ENCODE peak calls at places on chromosome 7, in six cellular contexts. One of them, this sample, is unnamed.

GRCh38 chr7:79512269-79512668 is 58.8 kb upstream of the MAGI2 start:
- DNase-seq in Calu3: no peak
- DNase-seq in foreskin keratinocyte: no peak
- DNase-seq in A549: no peak
- DNase-seq in pancreas: no peak
- DNase-seq in psoas muscle: no peak
- DNase-seq in this sample: no peak

GRCh38 chr7:90532231-90532929 is 62.9 kb downstream of the PTTG1IP2 start:
- DNase-seq in psoas muscle: no peak
- DNase-seq in foreskin keratinocyte: no peak
- DNase-seq in pancreas: no peak
- DNase-seq in A549: no peak
- DNase-seq in Calu3: no peak
- DNase-seq in this sample: no peak

GRCh38 chr7:16524332-16524731 is 2.3 kb upstream of the LRRC72 start:
- DNase-seq in Calu3: no peak
- DNase-seq in pancreas: no peak
- DNase-seq in foreskin keratinocyte: peak; percentile 20
- DNase-seq in psoas muscle: no peak
- DNase-seq in A549: no peak
- DNase-seq in this sample: no peak

GRCh38 chr7:54831046-54831643 is 72.1 kb upstream of the SEC61G start:
- DNase-seq in psoas muscle: no peak
- DNase-seq in foreskin keratinocyte: peak; percentile 69
- DNase-seq in A549: peak; percentile 81
- DNase-seq in Calu3: peak; percentile 46
- DNase-seq in pancreas: no peak
- DNase-seq in this sample: no peak

GRCh38 chr7:130896898-130897514 is 163.0 kb upstream of the KLF14 start:
- DNase-seq in psoas muscle: peak; percentile 89
- DNase-seq in pancreas: peak; percentile 74
- DNase-seq in A549: peak; percentile 91
- DNase-seq in Calu3: peak; percentile 80
- DNase-seq in foreskin keratinocyte: no peak
- DNase-seq in this sample: peak; percentile 88

GRCh38 chr7:158924956-158925355 is 68.6 kb downstream of the DYNC2I1 start:
- DNase-seq in Calu3: no peak
- DNase-seq in foreskin keratinocyte: no peak
- DNase-seq in psoas muscle: no peak
- DNase-seq in pancreas: no peak
- DNase-seq in A549: no peak
- DNase-seq in this sample: peak; percentile 21

GRCh38 chr7:148698397-148699023 is at the start of gene CUL1:
- DNase-seq in foreskin keratinocyte: no peak
- DNase-seq in A549: peak; percentile 80
- DNase-seq in pancreas: peak; percentile 86
- DNase-seq in psoas muscle: peak; percentile 94
- DNase-seq in Calu3: peak; percentile 84
- DNase-seq in this sample: peak; percentile 37

GRCh38 chr7:36312064-36312914 is 77.4 kb upstream of the ANLN start:
- DNase-seq in Calu3: peak; percentile 87
- DNase-seq in foreskin keratinocyte: peak; percentile 23
- DNase-seq in psoas muscle: no peak
- DNase-seq in A549: peak; percentile 37
- DNase-seq in pancreas: peak; percentile 83
- DNase-seq in this sample: no peak

GRCh38 chr7:18262054-18262453 is 233.5 kb upstream of the HDAC9 start:
- DNase-seq in foreskin keratinocyte: no peak
- DNase-seq in Calu3: no peak
- DNase-seq in A549: no peak
- DNase-seq in pancreas: no peak
- DNase-seq in psoas muscle: no peak
- DNase-seq in this sample: no peak

GRCh38 chr7:124276005-124276606 is 243.2 kb upstream of the TMEM229A start:
- DNase-seq in A549: peak; percentile 32
- DNase-seq in pancreas: peak; percentile 16
- DNase-seq in psoas muscle: no peak
- DNase-seq in foreskin keratinocyte: no peak
- DNase-seq in Calu3: peak; percentile 38
- DNase-seq in this sample: no peak

GRCh38 chr7:34121366-34121765 is 216.0 kb downstream of the BMPER start:
- DNase-seq in Calu3: no peak
- DNase-seq in psoas muscle: no peak
- DNase-seq in foreskin keratinocyte: no peak
- DNase-seq in A549: no peak
- DNase-seq in pancreas: no peak
- DNase-seq in this sample: no peak

GRCh38 chr7:152847491-152847890 is 87.9 kb downstream of the ACTR3B start:
- DNase-seq in foreskin keratinocyte: no peak
- DNase-seq in Calu3: no peak
- DNase-seq in pancreas: no peak
- DNase-seq in psoas muscle: no peak
- DNase-seq in A549: no peak
- DNase-seq in this sample: no peak

GRCh38 chr7:48140001-48140681 is 31.1 kb upstream of the ABCA13 start:
- DNase-seq in Calu3: peak; percentile 64
- DNase-seq in A549: peak; percentile 82
- DNase-seq in psoas muscle: no peak
- DNase-seq in foreskin keratinocyte: no peak
- DNase-seq in pancreas: peak; percentile 38
- DNase-seq in this sample: peak; percentile 38

GRCh38 chr7:91050677-91051076 is 213.6 kb upstream of the FZD1 start:
- DNase-seq in pancreas: no peak
- DNase-seq in Calu3: no peak
- DNase-seq in psoas muscle: no peak
- DNase-seq in A549: no peak
- DNase-seq in foreskin keratinocyte: no peak
- DNase-seq in this sample: no peak

GRCh38 chr7:124655990-124656389 is 109.6 kb downstream of the GPR37 start:
- DNase-seq in psoas muscle: no peak
- DNase-seq in Calu3: no peak
- DNase-seq in A549: no peak
- DNase-seq in pancreas: no peak
- DNase-seq in foreskin keratinocyte: no peak
- DNase-seq in this sample: no peak

GRCh38 chr7:2431260-2431867 is 28.0 kb downstream of the CHST12 start:
- DNase-seq in psoas muscle: no peak
- DNase-seq in foreskin keratinocyte: no peak
- DNase-seq in pancreas: no peak
- DNase-seq in Calu3: peak; percentile 50
- DNase-seq in A549: peak; percentile 20
- DNase-seq in this sample: no peak

GRCh38 chr7:73612598-73613269 is 11.6 kb downstream of the MLXIPL start:
- DNase-seq in Calu3: peak; percentile 34
- DNase-seq in A549: peak; percentile 98
- DNase-seq in pancreas: peak; percentile 35
- DNase-seq in psoas muscle: peak; percentile 67
- DNase-seq in foreskin keratinocyte: no peak
- DNase-seq in this sample: peak; percentile 26

GRCh38 chr7:45192546-45193177 is 35.1 kb downstream of the RAMP3 start:
- DNase-seq in pancreas: no peak
- DNase-seq in Calu3: no peak
- DNase-seq in A549: no peak
- DNase-seq in foreskin keratinocyte: no peak
- DNase-seq in psoas muscle: peak; percentile 5
- DNase-seq in this sample: no peak

GRCh38 chr7:79741684-79742083 is 288.2 kb upstream of the MAGI2 start:
- DNase-seq in A549: peak; percentile 20
- DNase-seq in Calu3: no peak
- DNase-seq in psoas muscle: no peak
- DNase-seq in pancreas: no peak
- DNase-seq in foreskin keratinocyte: no peak
- DNase-seq in this sample: no peak

GRCh38 chr7:118352854-118353453 is 128.4 kb downstream of the ANKRD7 start:
- DNase-seq in Calu3: no peak
- DNase-seq in pancreas: no peak
- DNase-seq in foreskin keratinocyte: no peak
- DNase-seq in psoas muscle: no peak
- DNase-seq in A549: peak; percentile 44
- DNase-seq in this sample: no peak

GRCh38 chr7:98913612-98914011 is 35.3 kb downstream of the TRRAP start:
- DNase-seq in foreskin keratinocyte: no peak
- DNase-seq in psoas muscle: no peak
- DNase-seq in pancreas: no peak
- DNase-seq in A549: no peak
- DNase-seq in Calu3: no peak
- DNase-seq in this sample: peak; percentile 33

GRCh38 chr7:123598657-123599056 is 3.0 kb upstream of the ASB15 start:
- DNase-seq in psoas muscle: no peak
- DNase-seq in Calu3: no peak
- DNase-seq in pancreas: no peak
- DNase-seq in foreskin keratinocyte: no peak
- DNase-seq in A549: no peak
- DNase-seq in this sample: no peak

GRCh38 chr7:36393826-36394225 is 4.2 kb downstream of the ANLN start:
- DNase-seq in psoas muscle: no peak
- DNase-seq in Calu3: peak; percentile 43
- DNase-seq in foreskin keratinocyte: no peak
- DNase-seq in pancreas: no peak
- DNase-seq in A549: no peak
- DNase-seq in this sample: no peak

GRCh38 chr7:23369695-23370404 is 70.7 kb downstream of the MALSU1 start:
- DNase-seq in psoas muscle: no peak
- DNase-seq in foreskin keratinocyte: no peak
- DNase-seq in pancreas: no peak
- DNase-seq in Calu3: no peak
- DNase-seq in A549: no peak
- DNase-seq in this sample: no peak

GRCh38 chr7:50653997-50654425 is 88.8 kb upstream of the DDC start:
- DNase-seq in psoas muscle: peak; percentile 89
- DNase-seq in foreskin keratinocyte: no peak
- DNase-seq in Calu3: no peak
- DNase-seq in A549: no peak
- DNase-seq in pancreas: no peak
- DNase-seq in this sample: no peak

GRCh38 chr7:152202056-152202455 is 176.6 kb downstream of the GALNT11 start:
- DNase-seq in foreskin keratinocyte: no peak
- DNase-seq in Calu3: no peak
- DNase-seq in A549: no peak
- DNase-seq in pancreas: no peak
- DNase-seq in psoas muscle: no peak
- DNase-seq in this sample: peak; percentile 48

DNA sequence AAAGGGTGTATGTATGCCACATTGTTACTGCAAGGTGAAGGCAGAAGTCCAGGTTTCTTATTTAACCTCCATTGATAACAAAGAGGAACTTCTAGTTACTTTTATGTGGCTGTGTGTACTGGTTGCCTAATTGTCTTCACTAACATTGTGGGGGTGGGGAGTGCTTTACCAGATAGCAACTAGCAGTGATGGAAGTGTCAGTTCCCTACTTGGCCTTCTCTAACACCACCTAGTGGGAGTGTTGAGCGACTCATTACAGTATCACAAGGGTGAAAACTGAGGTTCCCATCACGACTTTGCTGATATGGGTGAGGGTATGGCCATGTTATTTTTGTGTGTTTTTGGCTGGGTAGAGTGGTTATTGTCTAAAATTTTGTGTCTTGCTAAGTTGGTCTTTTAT is 274.4 kb downstream of the THSD7A start:
- DNase-seq in foreskin keratinocyte: peak; percentile 13
- DNase-seq in psoas muscle: no peak
- DNase-seq in A549: peak; percentile 37
- DNase-seq in Calu3: peak; percentile 66
- DNase-seq in pancreas: peak; percentile 21
- DNase-seq in this sample: no peak
- TF ChIP-seq CTCF in foreskin keratinocyte: peak; percentile 65
- TF ChIP-seq CTCF in psoas muscle: no peak
- TF ChIP-seq CTCF in A549: peak; percentile 18
- TF ChIP-seq CTCF in Calu3: peak; percentile 39
- TF ChIP-seq CTCF in pancreas: no peak
- TF ChIP-seq CTCF in this sample: no peak

DNA sequence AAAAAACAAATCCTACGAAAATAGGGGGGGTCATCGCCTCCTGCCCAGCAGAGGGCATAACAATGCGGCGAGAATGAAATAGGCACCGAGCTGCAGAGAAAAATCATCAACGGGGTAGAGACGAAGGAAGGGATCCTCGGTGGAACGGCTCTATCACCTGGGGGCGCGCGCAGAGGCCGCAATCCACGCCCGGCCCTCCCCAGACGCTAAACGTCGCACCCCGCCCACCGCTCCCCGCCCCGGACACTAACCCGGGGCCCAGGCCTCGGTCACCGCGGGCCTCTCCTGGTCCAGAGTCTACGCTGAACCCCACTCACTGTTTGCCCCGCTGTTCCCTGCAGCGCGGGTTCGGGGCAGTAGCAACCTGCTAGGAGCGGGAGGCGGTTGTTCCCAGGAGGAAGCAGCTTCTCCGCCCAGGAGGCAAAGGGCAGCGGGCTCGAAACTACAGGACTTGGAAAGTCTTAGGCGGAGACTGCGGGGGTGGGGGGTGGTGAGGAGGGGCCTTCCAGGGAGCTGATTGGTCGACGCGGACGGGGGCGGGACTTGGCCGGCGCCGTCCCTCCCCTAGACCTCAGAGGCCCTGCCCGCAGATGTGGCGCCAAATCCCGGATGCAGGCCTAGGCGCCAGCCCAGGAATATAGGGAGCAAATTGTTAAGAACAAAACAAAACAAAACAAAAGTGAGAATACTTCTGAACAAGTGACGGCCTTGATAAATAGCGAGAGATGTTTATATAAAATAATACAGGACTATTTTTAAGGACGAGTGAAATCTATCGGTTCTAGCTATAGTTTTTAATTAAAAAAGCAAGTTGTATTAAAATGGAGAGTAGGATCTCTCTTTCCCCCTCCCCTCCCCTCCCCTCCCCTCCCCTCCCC is at the start of gene TCAF1:
- DNase-seq in pancreas: peak; percentile 95
- DNase-seq in foreskin keratinocyte: peak; percentile 77
- DNase-seq in Calu3: peak; percentile 93
- DNase-seq in psoas muscle: peak; percentile 97
- DNase-seq in A549: peak; percentile 97
- DNase-seq in this sample: peak; percentile 84
- TF ChIP-seq CTCF in pancreas: no peak
- TF ChIP-seq CTCF in foreskin keratinocyte: peak; percentile 60
- TF ChIP-seq CTCF in Calu3: peak; percentile 28
- TF ChIP-seq CTCF in psoas muscle: no peak
- TF ChIP-seq CTCF in A549: peak; percentile 48
- TF ChIP-seq CTCF in this sample: peak; percentile 76

DNA sequence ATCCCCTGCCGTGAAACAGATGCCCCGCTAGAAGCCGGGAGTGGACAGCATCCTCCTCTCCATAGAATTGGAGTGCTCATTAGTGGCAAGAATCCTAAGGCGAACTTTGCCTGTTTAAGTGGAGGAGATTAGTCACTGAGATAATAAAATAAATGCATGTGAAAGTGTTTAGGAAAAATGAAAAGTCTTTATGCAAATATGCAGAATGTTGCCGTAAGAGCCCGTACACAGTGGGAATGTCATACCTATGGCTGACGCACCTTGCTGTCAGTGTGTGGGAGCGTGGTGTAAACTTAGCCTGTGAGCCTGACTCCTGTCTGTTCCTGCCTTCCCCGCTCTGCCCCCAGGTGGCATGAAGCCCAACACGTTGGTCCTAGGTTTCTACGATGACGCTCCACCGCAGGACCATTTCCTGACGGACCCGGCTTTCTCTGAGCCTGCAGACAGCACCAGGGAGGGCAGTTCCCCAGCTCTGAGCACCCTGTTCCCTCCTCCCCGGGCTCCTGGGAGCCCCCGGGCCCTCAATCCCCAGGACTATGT is 1.7 kb upstream of the TRIP6 start:
- DNase-seq in pancreas: no peak
- DNase-seq in Calu3: peak; percentile 58
- DNase-seq in foreskin keratinocyte: peak; percentile 97
- DNase-seq in A549: no peak
- DNase-seq in psoas muscle: no peak
- DNase-seq in this sample: no peak
- TF ChIP-seq CTCF in pancreas: no peak
- TF ChIP-seq CTCF in Calu3: no peak
- TF ChIP-seq CTCF in foreskin keratinocyte: peak; percentile 66
- TF ChIP-seq CTCF in A549: no peak
- TF ChIP-seq CTCF in psoas muscle: no peak
- TF ChIP-seq CTCF in this sample: peak; percentile 25

GRCh38 chr7:49187543-49188268 is 263.4 kb downstream of the CDC14C start:
- DNase-seq in psoas muscle: no peak
- DNase-seq in Calu3: peak; percentile 3
- DNase-seq in A549: peak; percentile 8
- DNase-seq in pancreas: no peak
- DNase-seq in foreskin keratinocyte: no peak
- DNase-seq in this sample: no peak
- TF ChIP-seq CTCF in psoas muscle: no peak
- TF ChIP-seq CTCF in Calu3: no peak
- TF ChIP-seq CTCF in A549: no peak
- TF ChIP-seq CTCF in pancreas: no peak
- TF ChIP-seq CTCF in foreskin keratinocyte: peak; percentile 29
- TF ChIP-seq CTCF in this sample: no peak

This sample was measured in HFFc6.